ENCODE peak calls at places on chromosomes 12 and 14, in four cellular contexts. T, W, X and U are unnamed samples. For H3K79me2, the result is how much of the 10 kb centered on the place peaks cover.

GRCh38 chr14:100641274-100641860 is 54.1 kb upstream of the BEGAIN start:
- DNase-seq in W (no peak), X (no peak), T (no peak), U (no peak)

GRCh38 chr14:76763362-76764041 is 2.2 kb downstream of the VASH1 start:
- DNase-seq in X (no peak), T (no peak), W (no peak), U (no peak)

GRCh38 chr14:76761198-76761848 is at the start of gene VASH1:
- DNase-seq in X (no peak), W (peak), T (no peak), U (peak)

GRCh38 chr12:12483438-12483837 is 79.2 kb downstream of the DUSP16 start:
- DNase-seq in X (no peak), T (no peak), W (no peak), U (no peak)

GRCh38 chr14:34633697-34634096 is 3.7 kb upstream of the SNX6 start:
- DNase-seq in X (no peak), T (no peak), W (no peak), U (no peak)

GRCh38 chr14:75322746-75323145 is 44.1 kb downstream of the FOS start:
- DNase-seq in X (no peak), W (no peak), T (no peak), U (peak)

GRCh38 chr12:88266851-88267360 is 124.8 kb downstream of the TMTC3 start:
- DNase-seq in X (no peak), W (no peak), T (no peak), U (no peak)

GRCh38 chr12:3266638-3267037 is 189.5 kb downstream of the TSPAN9 start:
- DNase-seq in X (no peak), W (no peak), T (no peak), U (no peak)

GRCh38 chr12:18955594-18955993 is 173.9 kb upstream of the PLEKHA5 start:
- DNase-seq in W (no peak), T (no peak), X (no peak), U (no peak)

GRCh38 chr12:53506450-53506785 is 866 bp downstream of the NPFF start:
- DNase-seq in W (no peak), T (no peak), X (no peak), U (no peak)

GRCh38 chr14:65910108-65910507 is 497.6 kb downstream of the FUT8 start:
- DNase-seq in W (no peak), T (no peak), X (no peak), U (no peak)

GRCh38 chr14:106372870-106373657 is 846.7 kb downstream of the TMEM121 start:
- DNase-seq in T (peak), W (peak), X (no peak), U (peak)

GRCh38 chr12:65171870-65172269 is 2.5 kb downstream of the LEMD3 start:
- DNase-seq in W (no peak), X (no peak), T (no peak), U (no peak)

GRCh38 chr12:28583771-28584261 is 393.6 kb downstream of the CCDC91 start:
- DNase-seq in T (no peak), X (no peak), W (no peak), U (peak)

GRCh38 chr12:51926718-51927117 is 19.4 kb downstream of the ACVRL1 start:
- DNase-seq in T (peak), W (no peak), X (no peak), U (peak)

GRCh38 chr14:35944847-35945246 is 118.7 kb downstream of the BRMS1L start:
- DNase-seq in T (peak), X (no peak), W (peak), U (peak)

GRCh38 chr14:95331708-95332408 is 12.2 kb upstream of the CLMN start:
- DNase-seq in X (no peak), W (no peak), T (no peak), U (no peak)

GRCh38 chr14:73728106-73729014 is 14.2 kb upstream of the PNMA1 start:
- DNase-seq in W (peak), T (peak), X (no peak), U (peak)
- TF ChIP-seq POLR2AphosphoS5 in W (no peak), T (no peak), X (no peak), U (no peak)

GRCh38 chr14:78805586-78805985 is 635.4 kb downstream of the NRXN3 start:
- DNase-seq in X (no peak), T (no peak), W (no peak), U (no peak)
- TF ChIP-seq CREB1 in X (no peak), T (no peak), W (no peak), U (no peak)

GRCh38 chr12:23722655-23723054 is 226.8 kb downstream of the SOX5 start:
- DNase-seq in W (no peak), X (no peak), T (no peak), U (no peak)

GRCh38 chr12:23721268-23721667 is 228.2 kb downstream of the SOX5 start:
- DNase-seq in X (no peak), W (no peak), T (no peak), U (no peak)

GRCh38 chr12:23719493-23719892 is 230.0 kb downstream of the SOX5 start:
- DNase-seq in T (no peak), X (no peak), W (no peak), U (no peak)
- H3K79me2 ChIP-seq in T (under half), X (under half), W (under half), U (under half)

GRCh38 chr14:101973356-101973755 is 9.0 kb downstream of the DYNC1H1 start:
- DNase-seq in W (no peak), X (no peak), T (no peak), U (no peak)

GRCh38 chr14:101970830-101971400 is 6.5 kb downstream of the DYNC1H1 start:
- DNase-seq in T (no peak), W (no peak), X (no peak), U (no peak)

GRCh38 chr14:101969480-101969879 is 5.1 kb downstream of the DYNC1H1 start:
- DNase-seq in X (no peak), T (no peak), W (no peak), U (no peak)

GRCh38 chr14:101975231-101975630 is 10.9 kb downstream of the DYNC1H1 start:
- DNase-seq in T (no peak), W (no peak), X (no peak), U (no peak)

DNA sequence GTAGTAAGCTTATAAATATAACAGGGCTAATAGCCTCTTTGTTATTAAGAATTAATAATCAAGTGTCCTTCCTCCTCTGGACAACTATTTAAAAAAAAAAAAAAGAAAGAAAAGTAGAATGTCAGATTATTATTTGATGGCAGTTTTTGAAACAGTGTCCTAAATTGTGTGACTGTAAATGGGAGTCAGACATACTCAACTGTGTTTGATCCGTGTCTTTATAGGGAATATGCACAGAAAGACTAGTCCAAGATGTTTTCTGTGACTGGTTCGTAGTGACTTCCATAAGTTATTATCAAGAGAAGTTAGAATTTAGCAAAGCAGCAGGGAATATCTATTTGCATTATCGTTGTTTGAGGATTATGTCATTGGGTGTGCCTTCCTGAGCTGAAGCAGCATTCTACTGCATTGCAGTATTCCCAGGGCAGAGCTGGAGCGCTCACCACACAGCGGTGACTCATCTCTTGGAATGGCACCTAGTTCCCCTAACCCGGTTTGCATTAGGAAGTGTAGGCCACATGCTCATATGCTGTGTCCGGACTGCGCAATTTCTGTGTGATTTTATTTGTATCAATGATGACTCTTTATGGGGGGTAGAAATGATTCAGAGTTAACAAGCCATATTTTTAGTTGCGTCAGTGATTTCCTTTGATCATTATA is 7.9 kb downstream of the DYNC1H1 start:
- DNase-seq in T (peak), X (no peak), W (no peak), U (peak)
- TF ChIP-seq POLR2AphosphoS5 in T (no peak), X (no peak), W (no peak), U (no peak)

DNA sequence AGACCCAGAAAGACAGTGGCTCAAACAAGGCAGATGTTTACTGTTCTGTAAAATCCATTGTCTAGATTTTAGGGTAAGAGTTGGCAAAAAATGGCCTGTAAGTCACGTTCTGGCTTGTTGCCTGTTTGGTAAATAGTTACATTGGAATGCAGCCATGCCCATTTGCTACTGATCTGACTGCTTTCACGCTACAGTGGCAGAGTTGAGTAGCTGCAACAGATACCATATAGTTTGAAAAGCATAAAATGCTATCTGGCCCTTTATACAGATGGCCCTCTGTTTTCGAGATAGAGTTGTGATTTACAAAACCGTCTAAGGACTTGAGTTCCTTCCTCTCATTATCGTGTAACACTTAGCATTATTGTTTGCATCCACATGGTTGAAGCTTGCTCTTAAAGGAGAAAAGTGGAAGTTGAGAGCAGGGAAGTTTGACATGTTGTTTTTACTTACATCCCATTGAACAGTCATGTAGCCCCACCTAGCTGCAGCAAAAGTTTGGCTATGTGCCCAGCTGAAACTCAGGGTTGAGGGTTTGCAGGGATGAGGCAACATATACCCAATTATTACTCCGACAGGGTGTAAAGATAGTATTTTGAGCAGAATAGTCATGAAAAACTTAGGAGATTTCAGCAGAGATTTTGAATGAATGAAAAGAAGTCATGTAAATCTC is 11.3 kb upstream of the SCFD1 start:
- DNase-seq in T (peak), W (no peak), X (no peak), U (peak)
- TF ChIP-seq CREB1 in T (no peak), W (no peak), X (no peak), U (no peak)

GRCh38 chr12:25960926-25961325 is 2.4 kb downstream of the RASSF8 start:
- DNase-seq in X (no peak), T (no peak), W (no peak), U (no peak)
- H3K79me2 ChIP-seq in X (under half), T (under half), W (under half), U (half or more)